ENCODE peak calls at places on chromosomes 3 and 15, in seven cellular contexts. One of them, this sample, is unnamed.

GRCh38 chr3:141878812-141879211 is 2.4 kb downstream of the ATP1B3 start:
- DNase-seq in coronary artery: no peak
- DNase-seq in left ventricle myocardium inferior: no peak
- DNase-seq in fibroblast of the aortic adventitia: peak; percentile 65
- DNase-seq in ascending aorta: no peak
- DNase-seq in fibroblast of lung: peak; percentile 26
- DNase-seq in kidney: no peak
- DNase-seq in this sample: no peak

GRCh38 chr15:99123706-99124451 is 19.0 kb downstream of the SYNM start:
- DNase-seq in coronary artery: peak; percentile 96
- DNase-seq in left ventricle myocardium inferior: peak; percentile 87
- DNase-seq in fibroblast of the aortic adventitia: peak; percentile 92
- DNase-seq in ascending aorta: peak; percentile 64
- DNase-seq in fibroblast of lung: peak; percentile 95
- DNase-seq in kidney: peak; percentile 95
- DNase-seq in this sample: no peak

GRCh38 chr15:40333922-40334492 is 6.7 kb downstream of the CCDC9B start:
- DNase-seq in coronary artery: peak; percentile 87
- DNase-seq in left ventricle myocardium inferior: peak; percentile 78
- DNase-seq in fibroblast of the aortic adventitia: peak; percentile 64
- DNase-seq in ascending aorta: peak; percentile 68
- DNase-seq in fibroblast of lung: peak; percentile 75
- DNase-seq in kidney: peak; percentile 87
- DNase-seq in this sample: peak; percentile 87

GRCh38 chr3:186361612-186362408 is at the start of gene DGKG:
- DNase-seq in coronary artery: peak; percentile 81
- DNase-seq in left ventricle myocardium inferior: peak; percentile 69
- DNase-seq in fibroblast of the aortic adventitia: no peak
- DNase-seq in ascending aorta: no peak
- DNase-seq in fibroblast of lung: no peak
- DNase-seq in kidney: peak; percentile 77
- DNase-seq in this sample: peak; percentile 93

GRCh38 chr3:183114374-183114773 is 15.1 kb upstream of the MCCC1 start:
- DNase-seq in coronary artery: no peak
- DNase-seq in left ventricle myocardium inferior: no peak
- DNase-seq in fibroblast of the aortic adventitia: no peak
- DNase-seq in ascending aorta: no peak
- DNase-seq in fibroblast of lung: no peak
- DNase-seq in kidney: no peak
- DNase-seq in this sample: no peak

GRCh38 chr15:95486224-95486623 is 844.3 kb upstream of the NR2F2 start:
- DNase-seq in coronary artery: no peak
- DNase-seq in left ventricle myocardium inferior: no peak
- DNase-seq in fibroblast of the aortic adventitia: peak; percentile 55
- DNase-seq in ascending aorta: no peak
- DNase-seq in fibroblast of lung: peak; percentile 84
- DNase-seq in kidney: no peak
- DNase-seq in this sample: no peak

GRCh38 chr15:44726568-44727461 is 9.5 kb upstream of the TRIM69 start:
- DNase-seq in coronary artery: no peak
- DNase-seq in left ventricle myocardium inferior: no peak
- DNase-seq in fibroblast of the aortic adventitia: peak; percentile 92
- DNase-seq in ascending aorta: no peak
- DNase-seq in fibroblast of lung: peak; percentile 93
- DNase-seq in kidney: no peak
- DNase-seq in this sample: no peak

GRCh38 chr3:180048108-180048507 is 11.4 kb upstream of the PEX5L start:
- DNase-seq in coronary artery: no peak
- DNase-seq in left ventricle myocardium inferior: no peak
- DNase-seq in fibroblast of the aortic adventitia: no peak
- DNase-seq in ascending aorta: no peak
- DNase-seq in fibroblast of lung: no peak
- DNase-seq in kidney: no peak
- DNase-seq in this sample: no peak

GRCh38 chr15:94509259-94509658 is 277.9 kb downstream of the MCTP2 start:
- DNase-seq in coronary artery: no peak
- DNase-seq in left ventricle myocardium inferior: no peak
- DNase-seq in fibroblast of the aortic adventitia: no peak
- DNase-seq in ascending aorta: no peak
- DNase-seq in fibroblast of lung: no peak
- DNase-seq in kidney: no peak
- DNase-seq in this sample: no peak

GRCh38 chr3:33664195-33664594 is 53.9 kb downstream of the CLASP2 start:
- DNase-seq in coronary artery: no peak
- DNase-seq in left ventricle myocardium inferior: no peak
- DNase-seq in fibroblast of the aortic adventitia: peak; percentile 83
- DNase-seq in ascending aorta: no peak
- DNase-seq in fibroblast of lung: peak; percentile 87
- DNase-seq in kidney: no peak
- DNase-seq in this sample: no peak

GRCh38 chr3:128311441-128311844 is 155.2 kb downstream of the DNAJB8 start:
- DNase-seq in coronary artery: peak; percentile 33
- DNase-seq in left ventricle myocardium inferior: peak; percentile 71
- DNase-seq in fibroblast of the aortic adventitia: no peak
- DNase-seq in ascending aorta: no peak
- DNase-seq in fibroblast of lung: no peak
- DNase-seq in kidney: no peak
- DNase-seq in this sample: no peak

GRCh38 chr15:78083687-78084358 is 6.3 kb upstream of the TBC1D2B start:
- DNase-seq in coronary artery: no peak
- DNase-seq in left ventricle myocardium inferior: no peak
- DNase-seq in fibroblast of the aortic adventitia: no peak
- DNase-seq in ascending aorta: no peak
- DNase-seq in fibroblast of lung: no peak
- DNase-seq in kidney: no peak
- DNase-seq in this sample: no peak

GRCh38 chr3:98521897-98522537 is 685 bp downstream of the CLDND1 start:
- DNase-seq in coronary artery: no peak
- DNase-seq in left ventricle myocardium inferior: no peak
- DNase-seq in fibroblast of the aortic adventitia: peak; percentile 62
- DNase-seq in ascending aorta: no peak
- DNase-seq in fibroblast of lung: peak; percentile 76
- DNase-seq in kidney: no peak
- DNase-seq in this sample: peak; percentile 78

DNA sequence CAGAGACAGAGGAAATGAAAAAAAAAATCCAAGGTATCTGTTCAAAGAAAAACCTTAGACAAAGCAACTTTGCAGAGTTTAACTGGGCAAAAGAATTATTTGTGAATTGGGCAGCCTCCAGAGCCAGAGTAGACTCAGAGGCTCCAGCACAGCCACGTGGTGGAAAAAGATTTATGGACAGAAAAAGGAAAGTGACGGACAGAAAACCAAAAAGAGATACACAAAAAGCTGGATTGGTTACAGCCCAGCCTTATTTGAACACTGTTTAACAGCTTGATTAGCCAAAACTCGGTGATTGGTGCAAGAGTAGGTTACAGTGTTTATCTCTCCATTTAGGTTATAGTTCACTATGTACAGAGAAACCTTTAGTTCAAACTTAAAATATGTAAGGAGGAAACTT is 23.7 kb upstream of the GPD1L start:
- DNase-seq in coronary artery: no peak
- DNase-seq in left ventricle myocardium inferior: no peak
- DNase-seq in fibroblast of the aortic adventitia: peak; percentile 20
- DNase-seq in ascending aorta: no peak
- DNase-seq in fibroblast of lung: peak; percentile 29
- DNase-seq in kidney: no peak
- DNase-seq in this sample: no peak
- H3K4me3 ChIP-seq in coronary artery: no peak overlapping the region
- H3K4me3 ChIP-seq in left ventricle myocardium inferior: no peak overlapping the region
- H3K4me3 ChIP-seq in fibroblast of the aortic adventitia: no peak overlapping the region
- H3K4me3 ChIP-seq in ascending aorta: no peak overlapping the region
- H3K4me3 ChIP-seq in fibroblast of lung: no peak overlapping the region
- H3K4me3 ChIP-seq in kidney: no peak overlapping the region
- H3K4me3 ChIP-seq in this sample: no peak overlapping the region

GRCh38 chr3:114453296-114453888 is 159.6 kb downstream of the TIGIT start:
- DNase-seq in coronary artery: no peak
- DNase-seq in left ventricle myocardium inferior: no peak
- DNase-seq in fibroblast of the aortic adventitia: no peak
- DNase-seq in ascending aorta: no peak
- DNase-seq in fibroblast of lung: no peak
- DNase-seq in kidney: no peak
- DNase-seq in this sample: no peak

GRCh38 chr3:114452176-114452744 is 158.4 kb downstream of the TIGIT start:
- DNase-seq in coronary artery: no peak
- DNase-seq in left ventricle myocardium inferior: no peak
- DNase-seq in fibroblast of the aortic adventitia: peak; percentile 19
- DNase-seq in ascending aorta: no peak
- DNase-seq in fibroblast of lung: peak; percentile 48
- DNase-seq in kidney: no peak
- DNase-seq in this sample: no peak

GRCh38 chr3:114451051-114451451 is 157.2 kb downstream of the TIGIT start:
- DNase-seq in coronary artery: no peak
- DNase-seq in left ventricle myocardium inferior: no peak
- DNase-seq in fibroblast of the aortic adventitia: peak; percentile 49
- DNase-seq in ascending aorta: no peak
- DNase-seq in fibroblast of lung: peak; percentile 34
- DNase-seq in kidney: no peak
- DNase-seq in this sample: no peak

GRCh38 chr3:114450008-114450596 is 156.3 kb downstream of the TIGIT start:
- DNase-seq in coronary artery: no peak
- DNase-seq in left ventricle myocardium inferior: no peak
- DNase-seq in fibroblast of the aortic adventitia: no peak
- DNase-seq in ascending aorta: no peak
- DNase-seq in fibroblast of lung: no peak
- DNase-seq in kidney: no peak
- DNase-seq in this sample: no peak

DNA sequence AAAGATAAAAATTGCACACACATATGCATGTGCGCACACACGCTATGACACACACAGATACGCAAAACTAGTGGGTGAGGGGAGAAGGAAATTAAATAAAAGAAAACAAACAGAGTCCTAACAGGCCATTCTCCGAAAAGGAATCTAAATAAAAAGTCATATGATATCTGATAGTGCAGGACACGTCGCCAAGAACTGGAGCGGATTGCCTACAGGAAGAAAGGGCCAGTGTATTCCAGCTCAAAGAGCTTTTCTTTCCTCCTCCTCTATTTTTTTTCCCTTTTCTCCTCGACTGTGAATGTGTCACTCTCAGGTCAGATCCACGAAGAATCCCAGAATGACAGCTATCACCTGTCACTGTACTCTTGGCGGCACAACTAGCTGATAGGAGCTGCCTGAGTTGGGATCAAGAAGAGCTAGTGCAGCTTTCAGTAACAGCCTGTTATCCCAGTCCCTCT is 157.8 kb downstream of the TIGIT start:
- DNase-seq in coronary artery: no peak
- DNase-seq in left ventricle myocardium inferior: peak; percentile 23
- DNase-seq in fibroblast of the aortic adventitia: peak; percentile 66
- DNase-seq in ascending aorta: no peak
- DNase-seq in fibroblast of lung: peak; percentile 52
- DNase-seq in kidney: no peak
- DNase-seq in this sample: no peak
- H3K4me3 ChIP-seq in coronary artery: peak overlapping the region; percentile 60
- H3K4me3 ChIP-seq in left ventricle myocardium inferior: peak overlapping the region; percentile 55
- H3K4me3 ChIP-seq in fibroblast of the aortic adventitia: peak overlapping the region; percentile 40
- H3K4me3 ChIP-seq in ascending aorta: peak overlapping the region; percentile 19
- H3K4me3 ChIP-seq in fibroblast of lung: peak overlapping the region; percentile 45
- H3K4me3 ChIP-seq in kidney: no peak overlapping the region
- H3K4me3 ChIP-seq in this sample: no peak overlapping the region

DNA sequence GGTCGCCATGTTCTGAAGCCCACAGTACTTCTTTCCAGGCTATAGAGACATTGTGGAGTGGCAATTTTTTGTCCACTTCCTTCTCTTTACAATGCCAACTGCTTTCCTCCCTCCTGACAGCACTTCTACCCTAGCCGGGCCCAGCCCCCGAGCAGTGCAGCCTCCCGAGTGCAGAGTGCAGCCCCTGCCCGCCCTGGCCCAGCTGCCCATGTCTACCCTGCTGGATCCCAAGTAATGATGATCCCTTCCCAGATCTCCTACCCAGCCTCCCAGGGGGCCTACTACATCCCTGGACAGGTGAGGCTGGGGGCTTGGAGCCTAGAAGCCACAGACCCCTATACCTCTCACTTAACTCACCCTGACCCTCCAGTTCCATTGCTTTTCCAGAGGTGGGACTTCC is 2.8 kb downstream of the EIF4G1 start:
- DNase-seq in coronary artery: no peak
- DNase-seq in left ventricle myocardium inferior: no peak
- DNase-seq in fibroblast of the aortic adventitia: no peak
- DNase-seq in ascending aorta: no peak
- DNase-seq in fibroblast of lung: no peak
- DNase-seq in kidney: no peak
- DNase-seq in this sample: peak; percentile 75
- H3K4me3 ChIP-seq in coronary artery: peak overlapping the region; percentile 79
- H3K4me3 ChIP-seq in left ventricle myocardium inferior: peak overlapping the region; percentile 83
- H3K4me3 ChIP-seq in fibroblast of the aortic adventitia: peak overlapping the region; percentile 89
- H3K4me3 ChIP-seq in ascending aorta: no peak overlapping the region
- H3K4me3 ChIP-seq in fibroblast of lung: peak overlapping the region; percentile 90
- H3K4me3 ChIP-seq in kidney: peak overlapping the region; percentile 79
- H3K4me3 ChIP-seq in this sample: peak overlapping the region; percentile 91

DNA sequence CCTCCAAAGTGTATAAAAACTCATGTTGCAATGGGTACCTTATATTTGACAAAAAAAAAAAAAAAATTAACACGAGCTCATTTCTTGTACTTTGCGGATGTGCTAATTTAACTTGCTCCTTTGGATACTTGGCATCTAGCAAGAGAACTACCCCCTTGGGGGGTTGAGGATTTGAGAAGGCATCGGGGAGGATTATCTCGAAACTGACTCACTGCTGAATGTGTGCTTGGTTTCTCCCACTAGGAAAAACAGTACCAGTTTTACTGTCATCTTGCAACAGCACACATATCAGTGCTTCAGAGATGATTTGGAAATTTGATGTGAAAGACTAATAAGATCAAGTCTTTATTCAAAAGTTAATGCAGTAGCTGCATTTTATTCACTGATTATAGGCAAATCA is 886 bp downstream of the EXOG start:
- DNase-seq in coronary artery: no peak
- DNase-seq in left ventricle myocardium inferior: no peak
- DNase-seq in fibroblast of the aortic adventitia: peak; percentile 40
- DNase-seq in ascending aorta: no peak
- DNase-seq in fibroblast of lung: peak; percentile 27
- DNase-seq in kidney: no peak
- DNase-seq in this sample: no peak
- H3K4me3 ChIP-seq in coronary artery: peak overlapping the region; percentile 81
- H3K4me3 ChIP-seq in left ventricle myocardium inferior: peak overlapping the region; percentile 86
- H3K4me3 ChIP-seq in fibroblast of the aortic adventitia: peak overlapping the region; percentile 91
- H3K4me3 ChIP-seq in ascending aorta: peak overlapping the region; percentile 88
- H3K4me3 ChIP-seq in fibroblast of lung: peak overlapping the region; percentile 88
- H3K4me3 ChIP-seq in kidney: peak overlapping the region; percentile 81
- H3K4me3 ChIP-seq in this sample: peak overlapping the region; percentile 78

DNA sequence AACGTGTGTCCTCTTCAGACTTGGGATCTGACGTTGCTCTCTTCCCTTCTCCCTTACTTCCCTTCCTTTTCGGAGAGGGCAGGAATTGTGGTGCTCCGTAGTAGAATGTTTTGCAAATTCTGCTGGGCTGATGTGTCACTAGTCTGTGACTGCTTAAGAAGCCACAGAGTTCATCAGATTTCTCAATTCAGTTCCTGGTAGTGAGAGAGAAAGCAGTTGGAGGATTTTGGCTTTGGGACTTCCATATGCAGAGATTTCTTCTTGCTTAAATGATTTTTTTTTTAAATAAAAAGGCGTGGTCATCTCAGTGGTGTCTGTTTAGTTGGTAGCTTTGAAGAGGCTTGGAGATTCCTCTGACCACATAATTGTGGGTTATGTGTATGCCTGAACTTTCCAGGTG is 10.1 kb downstream of the CEMIP start:
- DNase-seq in coronary artery: no peak
- DNase-seq in left ventricle myocardium inferior: no peak
- DNase-seq in fibroblast of the aortic adventitia: no peak
- DNase-seq in ascending aorta: no peak
- DNase-seq in fibroblast of lung: peak; percentile 45
- DNase-seq in kidney: no peak
- DNase-seq in this sample: no peak
- H3K4me3 ChIP-seq in coronary artery: no peak overlapping the region
- H3K4me3 ChIP-seq in left ventricle myocardium inferior: no peak overlapping the region
- H3K4me3 ChIP-seq in fibroblast of the aortic adventitia: no peak overlapping the region
- H3K4me3 ChIP-seq in ascending aorta: no peak overlapping the region
- H3K4me3 ChIP-seq in fibroblast of lung: no peak overlapping the region
- H3K4me3 ChIP-seq in kidney: no peak overlapping the region
- H3K4me3 ChIP-seq in this sample: no peak overlapping the region